ENCODE peak calls at places on chromosomes 7 and 10, in seven cellular contexts. A is NCI-H2029; J is foreskin fibroblast; B is anterior cingulate cortex; K is heart right ventricle; H is BJ; R is stimulated activated CD4-positive, alpha-beta T cell treated with anti-CD3 and anti-CD28 coated beads, Interleukin-12 subunit alpha, Interleukin-12 subunit beta, amount 100 ng/mL, for 4 hours. L is an unnamed sample.

GRCh38 chr10:75651452-75651851 is 220.0 kb downstream of the LRMDA start:
- DNase-seq in H (no peak), A (no peak), J (no peak), K (no peak), R (no peak), B (no peak), L (no peak)

GRCh38 chr10:19730071-19730470 is 86.2 kb upstream of the PLXDC2 start:
- DNase-seq in K (no peak), B (no peak), R (no peak), H (no peak), A (no peak), J (peak), L (no peak)

GRCh38 chr7:117424090-117424829 is 3.0 kb downstream of the ASZ1 start:
- DNase-seq in J (no peak), A (no peak), B (no peak), R (no peak), H (no peak), K (no peak), L (no peak)

GRCh38 chr7:134996097-134996550 is 9.8 kb downstream of the AGBL3 start:
- DNase-seq in A (no peak), R (no peak), H (no peak), J (no peak), K (no peak), B (no peak), L (no peak)

GRCh38 chr10:127945335-127945734 is 38.4 kb downstream of the PTPRE start:
- DNase-seq in J (no peak), K (no peak), R (no peak), A (peak), B (no peak), H (no peak), L (no peak)

GRCh38 chr10:96660297-96660696 is 60.0 kb downstream of the PIK3AP1 start:
- DNase-seq in R (no peak), H (no peak), A (no peak), K (no peak), J (no peak), B (no peak), L (no peak)

GRCh38 chr10:121819049-121819448 is 108.8 kb downstream of the ATE1 start:
- DNase-seq in R (no peak), J (no peak), H (peak), K (no peak), B (no peak), A (no peak), L (no peak)

GRCh38 chr10:112981553-112981952 is 31.5 kb downstream of the TCF7L2 start:
- DNase-seq in B (no peak), H (no peak), R (no peak), J (no peak), A (no peak), K (no peak), L (no peak)

GRCh38 chr7:147509052-147509480 is 1081.5 kb upstream of the C7orf33 start:
- DNase-seq in K (no peak), H (no peak), B (no peak), R (no peak), J (peak), A (no peak), L (no peak)

GRCh38 chr7:133873187-133873586 is 254.0 kb upstream of the LRGUK start:
- DNase-seq in B (no peak), J (no peak), A (no peak), K (no peak), H (no peak), R (no peak), L (no peak)

GRCh38 chr7:84248267-84248666 is 53.7 kb upstream of the SEMA3A start:
- DNase-seq in A (no peak), R (no peak), J (no peak), B (no peak), H (no peak), K (no peak), L (no peak)

GRCh38 chr10:37865957-37866671 is 8.7 kb upstream of the ZNF248 start:
- DNase-seq in A (no peak), H (no peak), J (no peak), B (no peak), R (no peak), K (no peak), L (no peak)

GRCh38 chr10:78953124-78954008 is 115.4 kb upstream of the ZMIZ1 start:
- DNase-seq in A (no peak), B (no peak), J (peak), R (no peak), H (no peak), K (no peak), L (peak)

GRCh38 chr7:101378808-101379207 is 16.1 kb downstream of the COL26A1 start:
- DNase-seq in B (no peak), A (no peak), H (no peak), R (no peak), J (no peak), K (peak), L (no peak)

GRCh38 chr10:688621-689426 is 644 bp downstream of the DIP2C start:
- DNase-seq in H (no peak), A (no peak), J (peak), K (peak), B (no peak), R (no peak), L (no peak)

GRCh38 chr7:157874870-157875229 is 538.0 kb downstream of the DNAJB6 start:
- DNase-seq in J (no peak), H (no peak), R (no peak), K (no peak), A (no peak), B (no peak), L (no peak)

GRCh38 chr7:55970561-55970960 is 6.2 kb downstream of the NIPSNAP2 start:
- DNase-seq in H (no peak), R (no peak), A (peak), B (no peak), K (no peak), J (no peak), L (no peak)

GRCh38 chr10:33509231-33509871 is 174.9 kb upstream of the NRP1 start:
- DNase-seq in B (no peak), K (no peak), R (no peak), H (peak), A (peak), J (peak), L (peak)

GRCh38 chr7:111384065-111384891 is 178.0 kb downstream of the IMMP2L start:
- DNase-seq in J (peak), A (no peak), R (no peak), K (no peak), B (no peak), H (no peak), L (no peak)

GRCh38 chr10:96089116-96089515 is 41.0 kb upstream of the ZNF518A start:
- DNase-seq in B (no peak), R (no peak), K (no peak), J (no peak), A (no peak), H (no peak), L (no peak)

GRCh38 chr7:100017300-100017699 is 1.9 kb downstream of the ZKSCAN1 start:
- DNase-seq in K (no peak), J (no peak), A (no peak), R (no peak), H (no peak), B (no peak), L (no peak)

GRCh38 chr7:28685291-28685659 is 272.9 kb downstream of the TRIL start:
- DNase-seq in K (peak), R (no peak), B (no peak), A (no peak), H (no peak), J (no peak), L (peak)

GRCh38 chr7:2724453-2725177 is 36.6 kb downstream of the AMZ1 start:
- DNase-seq in B (no peak), H (no peak), K (no peak), R (no peak), A (no peak), J (no peak), L (peak)

GRCh38 chr7:12524794-12525386 is 45.6 kb upstream of the SCIN start:
- DNase-seq in H (peak), B (no peak), R (no peak), K (no peak), A (peak), J (peak), L (no peak)

GRCh38 chr10:84783386-84783785 is 455.0 kb downstream of the CCSER2 start:
- DNase-seq in A (peak), K (no peak), B (no peak), H (no peak), R (no peak), J (no peak), L (no peak)

L was measured in left cardiac atrium.